ENCODE peak calls at places on chromosomes 4 and X, in eight cellular contexts. One of them, this sample, is unnamed. For H3K9me3, the result is how much of the 10 kb centered on the place peaks cover.

GRCh38 chr4:161841759-161842158 is 322.0 kb downstream of the FSTL5 start:
- DNase-seq in stomach: no peak
- DNase-seq in H9: no peak
- DNase-seq in Karpas-422: no peak
- DNase-seq in breast epithelium: no peak
- DNase-seq in fibroblast of lung: no peak
- DNase-seq in CD8-positive, alpha-beta memory T cell: no peak
- DNase-seq in PC-9: no peak
- DNase-seq in this sample: no peak

GRCh38 chr4:86130160-86130933 is 229.5 kb downstream of the MAPK10 start:
- DNase-seq in Karpas-422: no peak
- DNase-seq in PC-9: no peak
- DNase-seq in stomach: no peak
- DNase-seq in H9: no peak
- DNase-seq in CD8-positive, alpha-beta memory T cell: no peak
- DNase-seq in fibroblast of lung: peak
- DNase-seq in breast epithelium: no peak
- DNase-seq in this sample: no peak

GRCh38 chrX:9340619-9341304 is 124.1 kb upstream of the TBL1X start:
- DNase-seq in H9: peak
- DNase-seq in PC-9: no peak
- DNase-seq in breast epithelium: no peak
- DNase-seq in stomach: peak
- DNase-seq in CD8-positive, alpha-beta memory T cell: peak
- DNase-seq in fibroblast of lung: peak
- DNase-seq in Karpas-422: peak
- DNase-seq in this sample: peak

GRCh38 chrX:31819455-31819854 is 747.6 kb upstream of the FTHL17 start:
- DNase-seq in breast epithelium: no peak
- DNase-seq in fibroblast of lung: no peak
- DNase-seq in H9: no peak
- DNase-seq in stomach: no peak
- DNase-seq in Karpas-422: no peak
- DNase-seq in CD8-positive, alpha-beta memory T cell: no peak
- DNase-seq in PC-9: no peak
- DNase-seq in this sample: no peak

GRCh38 chr4:108029731-108030130 is 40.0 kb downstream of the HADH start:
- DNase-seq in stomach: no peak
- DNase-seq in Karpas-422: no peak
- DNase-seq in CD8-positive, alpha-beta memory T cell: no peak
- DNase-seq in fibroblast of lung: peak
- DNase-seq in breast epithelium: no peak
- DNase-seq in H9: no peak
- DNase-seq in PC-9: no peak
- DNase-seq in this sample: no peak

GRCh38 chr4:156109943-156110925 is 156.6 kb upstream of the CTSO start:
- DNase-seq in breast epithelium: no peak
- DNase-seq in Karpas-422: peak
- DNase-seq in H9: peak
- DNase-seq in CD8-positive, alpha-beta memory T cell: no peak
- DNase-seq in fibroblast of lung: peak
- DNase-seq in PC-9: no peak
- DNase-seq in stomach: no peak
- DNase-seq in this sample: no peak

GRCh38 chr4:143273170-143273917 is 63.3 kb upstream of the GAB1 start:
- DNase-seq in stomach: no peak
- DNase-seq in PC-9: no peak
- DNase-seq in CD8-positive, alpha-beta memory T cell: no peak
- DNase-seq in breast epithelium: no peak
- DNase-seq in H9: no peak
- DNase-seq in Karpas-422: peak
- DNase-seq in fibroblast of lung: peak
- DNase-seq in this sample: no peak

GRCh38 chrX:72026341-72027023 is 105.2 kb downstream of the RTL5 start:
- DNase-seq in fibroblast of lung: peak
- DNase-seq in H9: peak
- DNase-seq in CD8-positive, alpha-beta memory T cell: no peak
- DNase-seq in Karpas-422: peak
- DNase-seq in breast epithelium: no peak
- DNase-seq in PC-9: no peak
- DNase-seq in stomach: no peak
- DNase-seq in this sample: no peak

GRCh38 chrX:10457092-10457491 is 163.3 kb downstream of the MID1 start:
- DNase-seq in breast epithelium: no peak
- DNase-seq in H9: no peak
- DNase-seq in stomach: no peak
- DNase-seq in fibroblast of lung: peak
- DNase-seq in CD8-positive, alpha-beta memory T cell: no peak
- DNase-seq in Karpas-422: no peak
- DNase-seq in PC-9: no peak
- DNase-seq in this sample: no peak

GRCh38 chrX:152619897-152620296 is 17.8 kb upstream of the GABRQ start:
- DNase-seq in Karpas-422: peak
- DNase-seq in PC-9: no peak
- DNase-seq in breast epithelium: no peak
- DNase-seq in stomach: no peak
- DNase-seq in fibroblast of lung: peak
- DNase-seq in CD8-positive, alpha-beta memory T cell: no peak
- DNase-seq in H9: no peak
- DNase-seq in this sample: no peak

GRCh38 chrX:12370444-12371089 is 232.3 kb downstream of the FRMPD4 start:
- DNase-seq in breast epithelium: no peak
- DNase-seq in fibroblast of lung: peak
- DNase-seq in PC-9: no peak
- DNase-seq in H9: no peak
- DNase-seq in stomach: no peak
- DNase-seq in Karpas-422: no peak
- DNase-seq in CD8-positive, alpha-beta memory T cell: no peak
- DNase-seq in this sample: no peak

GRCh38 chr4:5732158-5732557 is 21.2 kb downstream of the EVC start:
- DNase-seq in PC-9: no peak
- DNase-seq in H9: no peak
- DNase-seq in fibroblast of lung: no peak
- DNase-seq in Karpas-422: no peak
- DNase-seq in stomach: no peak
- DNase-seq in CD8-positive, alpha-beta memory T cell: no peak
- DNase-seq in breast epithelium: no peak
- DNase-seq in this sample: no peak

GRCh38 chr4:98720871-98721480 is 62.6 kb upstream of the TSPAN5 start:
- DNase-seq in PC-9: no peak
- DNase-seq in stomach: no peak
- DNase-seq in Karpas-422: no peak
- DNase-seq in H9: no peak
- DNase-seq in breast epithelium: no peak
- DNase-seq in fibroblast of lung: peak
- DNase-seq in CD8-positive, alpha-beta memory T cell: no peak
- DNase-seq in this sample: no peak

GRCh38 chrX:72714471-72714916 is 388 bp upstream of the PHKA1 start:
- DNase-seq in breast epithelium: peak
- DNase-seq in H9: peak
- DNase-seq in PC-9: peak
- DNase-seq in stomach: peak
- DNase-seq in CD8-positive, alpha-beta memory T cell: no peak
- DNase-seq in Karpas-422: no peak
- DNase-seq in fibroblast of lung: peak
- DNase-seq in this sample: peak

GRCh38 chr4:1493540-1494287 is 87.5 kb upstream of the NKX1-1 start:
- DNase-seq in fibroblast of lung: no peak
- DNase-seq in H9: no peak
- DNase-seq in PC-9: no peak
- DNase-seq in Karpas-422: no peak
- DNase-seq in breast epithelium: no peak
- DNase-seq in stomach: no peak
- DNase-seq in CD8-positive, alpha-beta memory T cell: peak
- DNase-seq in this sample: peak

GRCh38 chrX:46791927-46792825 is 33.3 kb upstream of the SLC9A7 start:
- DNase-seq in breast epithelium: no peak
- DNase-seq in fibroblast of lung: peak
- DNase-seq in CD8-positive, alpha-beta memory T cell: no peak
- DNase-seq in stomach: peak
- DNase-seq in PC-9: peak
- DNase-seq in Karpas-422: no peak
- DNase-seq in H9: peak
- DNase-seq in this sample: peak

GRCh38 chr4:7904942-7905341 is 34.7 kb downstream of the AFAP1 start:
- DNase-seq in stomach: no peak
- DNase-seq in breast epithelium: no peak
- DNase-seq in CD8-positive, alpha-beta memory T cell: no peak
- DNase-seq in Karpas-422: no peak
- DNase-seq in fibroblast of lung: peak
- DNase-seq in H9: no peak
- DNase-seq in PC-9: no peak
- DNase-seq in this sample: no peak

GRCh38 chrX:31036895-31037294 is 34.9 kb downstream of the FTHL17 start:
- DNase-seq in fibroblast of lung: peak
- DNase-seq in PC-9: peak
- DNase-seq in Karpas-422: peak
- DNase-seq in breast epithelium: no peak
- DNase-seq in H9: peak
- DNase-seq in CD8-positive, alpha-beta memory T cell: no peak
- DNase-seq in stomach: peak
- DNase-seq in this sample: no peak

GRCh38 chr4:177016541-177017141 is 223.9 kb upstream of the VEGFC start:
- DNase-seq in CD8-positive, alpha-beta memory T cell: no peak
- DNase-seq in Karpas-422: no peak
- DNase-seq in PC-9: no peak
- DNase-seq in fibroblast of lung: peak
- DNase-seq in stomach: no peak
- DNase-seq in H9: no peak
- DNase-seq in breast epithelium: no peak
- DNase-seq in this sample: no peak

GRCh38 chrX:38000706-38001105 is 5.6 kb upstream of the SYTL5 start:
- DNase-seq in H9: no peak
- DNase-seq in fibroblast of lung: no peak
- DNase-seq in breast epithelium: no peak
- DNase-seq in stomach: no peak
- DNase-seq in PC-9: no peak
- DNase-seq in CD8-positive, alpha-beta memory T cell: no peak
- DNase-seq in Karpas-422: no peak
- DNase-seq in this sample: no peak

GRCh38 chr4:101171747-101172146 is 175.6 kb downstream of the PPP3CA start:
- DNase-seq in CD8-positive, alpha-beta memory T cell: no peak
- DNase-seq in H9: no peak
- DNase-seq in breast epithelium: no peak
- DNase-seq in PC-9: no peak
- DNase-seq in stomach: no peak
- DNase-seq in fibroblast of lung: peak
- DNase-seq in Karpas-422: no peak
- DNase-seq in this sample: no peak

GRCh38 chr4:109319156-109319555 is 16.7 kb upstream of the COL25A1 start:
- DNase-seq in H9: no peak
- DNase-seq in Karpas-422: peak
- DNase-seq in stomach: no peak
- DNase-seq in fibroblast of lung: no peak
- DNase-seq in CD8-positive, alpha-beta memory T cell: no peak
- DNase-seq in breast epithelium: no peak
- DNase-seq in PC-9: no peak
- DNase-seq in this sample: no peak

GRCh38 chr4:109323348-109323747 is 20.9 kb upstream of the COL25A1 start:
- DNase-seq in H9: no peak
- DNase-seq in stomach: no peak
- DNase-seq in breast epithelium: no peak
- DNase-seq in Karpas-422: no peak
- DNase-seq in CD8-positive, alpha-beta memory T cell: no peak
- DNase-seq in fibroblast of lung: no peak
- DNase-seq in PC-9: no peak
- DNase-seq in this sample: no peak

GRCh38 chr4:109325698-109326097 is 23.2 kb upstream of the COL25A1 start:
- DNase-seq in H9: no peak
- DNase-seq in stomach: no peak
- DNase-seq in PC-9: no peak
- DNase-seq in Karpas-422: no peak
- DNase-seq in fibroblast of lung: no peak
- DNase-seq in CD8-positive, alpha-beta memory T cell: no peak
- DNase-seq in breast epithelium: no peak
- DNase-seq in this sample: no peak

GRCh38 chr4:109319684-109320083 is 17.2 kb upstream of the COL25A1 start:
- DNase-seq in breast epithelium: no peak
- DNase-seq in Karpas-422: no peak
- DNase-seq in fibroblast of lung: no peak
- DNase-seq in PC-9: no peak
- DNase-seq in stomach: no peak
- DNase-seq in CD8-positive, alpha-beta memory T cell: no peak
- DNase-seq in H9: no peak
- DNase-seq in this sample: no peak

GRCh38 chr4:109321232-109321631 is 18.8 kb upstream of the COL25A1 start:
- DNase-seq in PC-9: no peak
- DNase-seq in breast epithelium: no peak
- DNase-seq in fibroblast of lung: no peak
- DNase-seq in stomach: no peak
- DNase-seq in H9: no peak
- DNase-seq in CD8-positive, alpha-beta memory T cell: no peak
- DNase-seq in Karpas-422: peak
- DNase-seq in this sample: no peak
- H3K9me3 ChIP-seq in PC-9: under half
- H3K9me3 ChIP-seq in breast epithelium: under half
- H3K9me3 ChIP-seq in fibroblast of lung: under half
- H3K9me3 ChIP-seq in stomach: under half
- H3K9me3 ChIP-seq in H9: under half
- H3K9me3 ChIP-seq in CD8-positive, alpha-beta memory T cell: under half
- H3K9me3 ChIP-seq in Karpas-422: under half
- H3K9me3 ChIP-seq in this sample: under half

GRCh38 chr4:69881173-69881773 is 21.3 kb upstream of the SULT1E1 start:
- DNase-seq in breast epithelium: no peak
- DNase-seq in stomach: peak
- DNase-seq in Karpas-422: peak
- DNase-seq in CD8-positive, alpha-beta memory T cell: no peak
- DNase-seq in fibroblast of lung: peak
- DNase-seq in H9: peak
- DNase-seq in PC-9: no peak
- DNase-seq in this sample: no peak

GRCh38 chr4:69878250-69878649 is 18.3 kb upstream of the SULT1E1 start:
- DNase-seq in H9: no peak
- DNase-seq in fibroblast of lung: no peak
- DNase-seq in Karpas-422: no peak
- DNase-seq in CD8-positive, alpha-beta memory T cell: no peak
- DNase-seq in stomach: no peak
- DNase-seq in PC-9: no peak
- DNase-seq in breast epithelium: no peak
- DNase-seq in this sample: no peak

GRCh38 chr4:69882150-69882549 is 22.2 kb upstream of the SULT1E1 start:
- DNase-seq in CD8-positive, alpha-beta memory T cell: no peak
- DNase-seq in Karpas-422: no peak
- DNase-seq in PC-9: no peak
- DNase-seq in H9: no peak
- DNase-seq in breast epithelium: no peak
- DNase-seq in fibroblast of lung: no peak
- DNase-seq in stomach: no peak
- DNase-seq in this sample: no peak
- H3K27ac ChIP-seq in CD8-positive, alpha-beta memory T cell: no peak
- H3K27ac ChIP-seq in Karpas-422: no peak
- H3K27ac ChIP-seq in PC-9: no peak
- H3K27ac ChIP-seq in H9: no peak
- H3K27ac ChIP-seq in breast epithelium: no peak
- H3K27ac ChIP-seq in fibroblast of lung: no peak
- H3K27ac ChIP-seq in stomach: no peak
- H3K27ac ChIP-seq in this sample: no peak

GRCh38 chrX:98379134-98379533 is 1495.4 kb downstream of the RPA4 start:
- DNase-seq in stomach: no peak
- DNase-seq in Karpas-422: peak
- DNase-seq in breast epithelium: no peak
- DNase-seq in H9: peak
- DNase-seq in fibroblast of lung: no peak
- DNase-seq in CD8-positive, alpha-beta memory T cell: no peak
- DNase-seq in PC-9: no peak
- DNase-seq in this sample: no peak
- H3K9me3 ChIP-seq in stomach: under half
- H3K9me3 ChIP-seq in Karpas-422: under half
- H3K9me3 ChIP-seq in breast epithelium: half or more
- H3K9me3 ChIP-seq in H9: under half
- H3K9me3 ChIP-seq in fibroblast of lung: under half
- H3K9me3 ChIP-seq in CD8-positive, alpha-beta memory T cell: under half
- H3K9me3 ChIP-seq in PC-9: under half
- H3K9me3 ChIP-seq in this sample: under half

GRCh38 chr4:84964995-84965557 is 1.4 kb downstream of the WDFY3 start:
- DNase-seq in stomach: no peak
- DNase-seq in CD8-positive, alpha-beta memory T cell: no peak
- DNase-seq in H9: no peak
- DNase-seq in breast epithelium: no peak
- DNase-seq in Karpas-422: no peak
- DNase-seq in fibroblast of lung: no peak
- DNase-seq in PC-9: no peak
- DNase-seq in this sample: no peak
- H3K27ac ChIP-seq in stomach: peak
- H3K27ac ChIP-seq in CD8-positive, alpha-beta memory T cell: no peak
- H3K27ac ChIP-seq in H9: no peak
- H3K27ac ChIP-seq in breast epithelium: peak
- H3K27ac ChIP-seq in Karpas-422: no peak
- H3K27ac ChIP-seq in fibroblast of lung: peak
- H3K27ac ChIP-seq in PC-9: no peak
- H3K27ac ChIP-seq in this sample: peak